ENCODE peak calls at places on chromosomes 3 and 15, in five cellular contexts. C, H, M, O and W are unnamed samples.

GRCh38 chr3:49939858-49940666 is at the start of gene RBM6:
- DNase-seq in C (peak; percentile 98), O (peak; percentile 97), M (peak; percentile 98), H (peak; percentile 93), W (peak; percentile 96)

GRCh38 chr3:72245183-72245811 is 460.3 kb upstream of the PROK2 start:
- DNase-seq in C (peak; percentile 79), O (no peak), H (no peak), M (peak; percentile 71), W (no peak)

GRCh38 chr3:153595186-153595815 is 433.3 kb downstream of the RAP2B start:
- DNase-seq in C (no peak), M (no peak), O (peak; percentile 18), H (no peak), W (no peak)

GRCh38 chr15:94503293-94503692 is 271.9 kb downstream of the MCTP2 start:
- DNase-seq in O (no peak), M (no peak), C (no peak), H (no peak), W (no peak)

GRCh38 chr3:102069211-102069662 is 219.9 kb downstream of the NFKBIZ start:
- DNase-seq in C (no peak), H (no peak), M (no peak), O (no peak), W (peak; percentile 18)

GRCh38 chr3:47791193-47791855 is 9.6 kb upstream of the SMARCC1 start:
- DNase-seq in O (no peak), H (no peak), C (no peak), M (no peak), W (no peak)

GRCh38 chr3:186966406-186966805 is 36.1 kb downstream of the ST6GAL1 start:
- DNase-seq in H (no peak), O (no peak), M (no peak), C (no peak), W (no peak)

GRCh38 chr3:12468276-12468675 is 16.0 kb upstream of the TSEN2 start:
- DNase-seq in O (no peak), H (no peak), M (no peak), C (no peak), W (no peak)

GRCh38 chr3:109643590-109643989 is 306.2 kb upstream of the DPPA4 start:
- DNase-seq in H (no peak), M (no peak), C (no peak), O (peak; percentile 4), W (peak; percentile 48)

GRCh38 chr3:76063019-76063418 is 277.7 kb upstream of the ZNF717 start:
- DNase-seq in H (no peak), O (no peak), C (no peak), M (no peak), W (peak; percentile 31)

GRCh38 chr3:172074578-172074977 is 35.2 kb downstream of the FNDC3B start:
- DNase-seq in M (peak; percentile 55), H (no peak), C (no peak), O (no peak), W (no peak)

GRCh38 chr3:68306571-68306970 is 625.8 kb downstream of the TAFA4 start:
- DNase-seq in H (no peak), C (no peak), M (no peak), O (peak; percentile 17), W (no peak)

GRCh38 chr3:11569156-11569741 is 74.5 kb downstream of the VGLL4 start:
- DNase-seq in M (no peak), C (no peak), H (no peak), O (no peak), W (no peak)

GRCh38 chr3:187742351-187743171 is 2.7 kb downstream of the BCL6 start:
- DNase-seq in O (no peak), C (peak; percentile 66), M (peak; percentile 52), H (no peak), W (no peak)

GRCh38 chr3:165185707-165186327 is 10.4 kb downstream of the SLITRK3 start:
- DNase-seq in C (no peak), O (peak; percentile 55), M (peak; percentile 73), H (no peak), W (no peak)

GRCh38 chr3:10319251-10319650 is 1.7 kb downstream of the SEC13 start:
- DNase-seq in O (no peak), H (no peak), C (no peak), M (no peak), W (no peak)
- TF ChIP-seq POLR2A in O (peak; percentile 23), H (no peak), C (no peak), M (no peak), W (no peak)

DNA sequence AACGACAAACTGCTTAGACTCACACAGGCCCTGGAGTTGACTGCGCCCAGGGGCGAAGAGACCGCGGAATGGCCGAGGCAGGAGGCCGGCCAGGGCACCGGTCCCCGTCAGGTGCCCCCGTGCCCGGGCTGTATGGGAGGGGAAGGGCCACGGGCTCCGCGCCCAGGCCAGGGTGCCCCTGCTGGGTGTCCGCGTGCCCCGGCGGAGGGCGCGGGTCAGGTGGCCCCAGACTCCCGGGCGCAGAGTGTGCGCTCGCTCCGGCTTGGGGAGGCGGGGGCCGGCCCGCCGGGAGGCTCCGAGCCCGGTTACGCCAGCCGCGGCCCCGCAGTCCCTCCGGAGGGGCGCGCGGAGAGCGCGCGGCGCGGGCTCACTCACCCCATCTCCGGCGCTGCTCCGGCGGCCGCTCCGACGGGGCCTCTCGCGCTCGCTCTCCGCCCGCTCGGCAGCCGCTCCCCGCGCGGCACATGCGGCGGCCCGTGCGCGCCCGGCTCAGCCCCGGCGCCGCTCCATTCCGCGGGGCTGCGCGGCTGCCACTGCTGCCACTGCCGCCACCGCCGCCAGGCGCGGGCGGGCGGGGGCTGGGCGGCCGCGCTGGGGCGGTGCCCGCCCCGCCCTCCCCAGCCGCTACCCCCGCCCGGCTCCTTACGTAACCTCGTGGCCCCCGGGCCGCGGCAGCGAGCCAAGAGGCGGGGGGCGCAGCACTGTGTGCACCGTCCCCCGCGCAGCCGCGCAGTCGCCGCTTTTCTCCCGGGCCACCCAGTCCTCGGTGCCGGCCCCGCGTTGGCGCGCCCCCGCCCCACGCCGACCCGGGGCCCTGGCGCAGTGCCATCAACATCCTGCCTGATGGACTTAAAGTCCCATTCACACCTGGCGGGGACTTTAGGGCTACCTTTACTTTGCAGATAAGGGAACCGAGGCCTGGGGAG is at the start of gene HOMER2:
- DNase-seq in H (no peak), C (peak; percentile 38), O (peak; percentile 10), M (peak; percentile 90), W (no peak)
- TF ChIP-seq POLR2A in H (no peak), C (no peak), O (no peak), M (peak; percentile 30), W (peak; percentile 31)

GRCh38 chr3:9399746-9400145 is 2.3 kb downstream of the SETD5 start:
- DNase-seq in C (peak; percentile 89), M (peak; percentile 90), H (no peak), O (peak; percentile 79), W (peak; percentile 42)
- TF ChIP-seq POLR2A in C (no peak), M (peak; percentile 51), H (peak; percentile 33), O (peak; percentile 72), W (no peak)

GRCh38 chr3:177199206-177199765 is 2.0 kb upstream of the TBL1XR1 start:
- DNase-seq in C (no peak), H (no peak), M (no peak), O (no peak), W (no peak)

GRCh38 chr3:177197041-177197933 is at the start of gene TBL1XR1:
- DNase-seq in O (peak; percentile 85), M (peak; percentile 96), C (peak; percentile 95), H (peak; percentile 51), W (peak; percentile 93)

GRCh38 chr3:177195941-177196472 is 1.3 kb downstream of the TBL1XR1 start:
- DNase-seq in M (peak; percentile 54), O (no peak), H (no peak), C (no peak), W (peak; percentile 28)

GRCh38 chr3:177196473-177197040 is 725 bp downstream of the TBL1XR1 start:
- DNase-seq in M (peak; percentile 40), C (no peak), H (peak; percentile 15), O (no peak), W (peak; percentile 70)

DNA sequence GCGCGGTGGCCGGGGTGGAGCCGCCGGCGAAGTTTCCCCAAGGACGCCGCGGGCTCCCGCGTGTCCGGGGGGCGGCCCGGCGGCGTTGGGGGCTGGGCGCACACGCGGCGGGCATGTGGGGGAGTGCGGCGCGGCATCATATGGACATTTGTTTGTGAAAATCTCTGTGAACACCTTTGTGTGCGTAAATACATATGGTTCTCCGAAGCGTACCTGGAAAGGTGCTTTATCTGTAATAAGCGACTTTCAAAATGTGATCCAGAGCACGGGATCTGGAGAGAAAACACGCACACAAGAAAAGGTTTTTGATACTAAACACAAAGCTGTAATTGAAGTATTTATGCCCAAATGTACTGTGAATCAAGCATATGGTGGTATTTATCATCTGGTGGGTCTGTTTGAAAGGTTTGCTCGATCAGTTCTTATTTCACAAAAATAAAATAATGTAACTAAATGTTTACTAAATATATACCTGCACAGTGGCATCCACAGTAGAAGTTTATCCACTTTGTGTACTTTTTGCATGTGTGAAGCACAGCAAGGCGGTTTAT is 727 bp upstream of the TBL1XR1 start:
- DNase-seq in H (no peak), C (no peak), O (no peak), M (no peak), W (no peak)
- TF ChIP-seq POLR2A in H (no peak), C (no peak), O (no peak), M (peak; percentile 34), W (no peak)

DNA sequence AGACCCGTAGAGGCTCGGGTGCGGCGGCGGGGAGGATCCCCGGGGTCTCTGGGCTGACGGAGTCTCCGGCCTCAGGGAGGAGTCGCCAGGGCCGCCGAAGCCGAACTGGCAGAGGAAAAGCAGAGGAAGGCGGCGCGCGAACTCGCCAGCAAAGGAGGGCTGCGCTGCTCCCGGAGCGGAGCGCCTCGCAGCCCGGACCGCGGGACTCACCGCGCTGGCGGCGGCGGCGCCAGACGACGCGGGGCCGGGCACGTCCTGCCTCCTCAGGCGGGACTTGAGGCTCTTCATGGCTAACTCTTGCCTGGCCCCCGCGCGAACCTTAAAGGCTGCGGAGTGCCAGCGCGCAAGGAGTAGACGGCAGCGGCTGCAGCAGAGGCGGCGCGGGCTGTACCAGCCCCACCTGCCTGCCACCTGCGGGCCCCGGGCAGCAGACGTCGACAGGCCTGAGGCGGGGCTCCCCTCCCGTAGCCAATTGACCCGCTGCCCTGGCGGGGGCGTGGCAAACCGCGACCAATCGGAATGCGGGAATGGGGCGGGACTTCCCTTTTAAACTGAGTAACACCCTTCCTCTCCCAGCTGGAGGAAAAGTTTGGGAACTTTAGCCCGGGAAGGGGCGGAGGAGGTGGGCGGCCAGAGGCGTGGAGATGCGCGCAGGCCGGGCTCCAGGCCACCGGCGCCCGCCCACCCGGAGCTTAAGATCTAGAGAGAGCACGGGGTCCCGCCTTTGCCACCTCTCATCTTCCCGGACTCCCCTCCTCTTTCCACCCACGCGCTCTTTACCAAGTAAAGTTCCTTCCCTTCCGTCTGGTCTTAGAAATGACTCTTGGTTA is at the start of gene UACA:
- DNase-seq in H (peak; percentile 46), C (peak; percentile 97), M (peak; percentile 97), O (peak; percentile 91), W (peak; percentile 68)
- TF ChIP-seq POLR2A in H (peak; percentile 96), C (peak; percentile 99), M (peak; percentile 93), O (peak; percentile 59), W (peak; percentile 91)